ENCODE peak calls at places on chromosomes 6 and 20, in seven cellular contexts. M, D, N, G, X, J and A are unnamed samples.

GRCh38 chr20:2387580-2387979 is 6.9 kb downstream of the TGM6 start:
- DNase-seq in M (no peak), G (no peak), N (no peak), X (no peak), D (no peak), J (no peak), A (no peak)

GRCh38 chr6:47105469-47106188 is 63.5 kb upstream of the ADGRF1 start:
- DNase-seq in X (peak; percentile 61), J (no peak), G (no peak), M (no peak), D (no peak), N (peak; percentile 85), A (peak; percentile 46)

GRCh38 chr20:43824279-43824678 is 90.4 kb upstream of the TOX2 start:
- DNase-seq in G (no peak), J (no peak), D (no peak), N (no peak), M (no peak), X (no peak), A (no peak)

GRCh38 chr6:56311525-56311924 is 64.1 kb upstream of the COL21A1 start:
- DNase-seq in X (no peak), D (no peak), M (no peak), G (no peak), N (no peak), J (no peak), A (no peak)

GRCh38 chr6:20893415-20893814 is 359.2 kb downstream of the CDKAL1 start:
- DNase-seq in M (no peak), J (no peak), X (no peak), D (no peak), G (peak; percentile 18), N (no peak), A (no peak)

GRCh38 chr6:1941534-1941933 is 303.9 kb downstream of the GMDS start:
- DNase-seq in N (no peak), X (no peak), M (no peak), G (no peak), J (no peak), D (no peak), A (no peak)

GRCh38 chr6:89610149-89610642 is 28.4 kb downstream of the LYRM2 start:
- DNase-seq in J (peak; percentile 59), G (peak; percentile 12), M (peak; percentile 92), D (peak; percentile 33), X (peak; percentile 66), N (peak; percentile 61), A (peak; percentile 90)

GRCh38 chr6:137430954-137431353 is 63.2 kb downstream of the OLIG3 start:
- DNase-seq in J (no peak), G (no peak), M (no peak), D (no peak), N (no peak), X (no peak), A (no peak)

GRCh38 chr6:120826253-120826652 is 508.0 kb downstream of the TBC1D32 start:
- DNase-seq in G (no peak), J (peak; percentile 4), D (peak; percentile 26), M (peak; percentile 81), N (peak; percentile 52), X (peak; percentile 43), A (no peak)

GRCh38 chr20:16804793-16805187 is 56.6 kb downstream of the OTOR start:
- DNase-seq in D (no peak), X (no peak), J (no peak), M (no peak), N (peak; percentile 54), G (no peak), A (no peak)

GRCh38 chr6:33445020-33445676 is 9.2 kb upstream of the ZBTB9 start:
- DNase-seq in N (no peak), J (no peak), M (peak; percentile 10), G (no peak), X (no peak), D (no peak), A (no peak)

GRCh38 chr6:33442283-33442682 is 12.1 kb upstream of the ZBTB9 start:
- DNase-seq in X (no peak), J (no peak), M (no peak), G (no peak), D (no peak), N (no peak), A (no peak)

GRCh38 chr6:33443619-33444504 is 10.5 kb upstream of the ZBTB9 start:
- DNase-seq in X (no peak), N (no peak), M (no peak), G (no peak), D (no peak), J (no peak), A (no peak)

GRCh38 chr6:33443025-33443424 is 11.4 kb upstream of the ZBTB9 start:
- DNase-seq in N (no peak), X (no peak), M (no peak), J (no peak), D (no peak), G (no peak), A (no peak)

DNA sequence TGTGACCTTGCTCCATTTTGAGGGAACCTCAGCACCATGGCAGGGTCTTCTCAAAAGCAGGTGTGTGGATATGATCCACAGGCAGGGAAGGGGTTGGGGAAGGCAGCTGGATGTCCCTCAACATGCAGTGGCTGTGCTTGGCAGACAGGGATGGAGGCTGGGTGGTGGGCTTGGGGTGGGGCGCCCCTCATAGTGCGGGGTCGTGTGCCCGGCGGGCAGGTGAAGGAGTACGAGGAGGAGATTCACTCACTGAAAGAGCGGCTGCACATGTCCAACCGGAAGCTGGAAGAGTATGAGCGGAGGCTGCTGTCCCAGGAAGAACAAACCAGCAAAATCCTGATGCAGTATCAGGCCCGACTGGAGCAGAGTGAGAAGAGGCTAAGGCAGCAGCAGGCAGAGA is 8.0 kb upstream of the ZBTB9 start:
- DNase-seq in N (no peak), X (no peak), M (no peak), J (no peak), D (no peak), G (no peak), A (no peak)
- H2AK5ac ChIP-seq in N (no peak overlapping the region), X (no peak overlapping the region), M (no peak overlapping the region), J (no peak overlapping the region), D (no peak overlapping the region), G (no peak overlapping the region), A (no peak overlapping the region)

GRCh38 chr6:122702846-122703245 is 76.7 kb upstream of the FABP7 start:
- DNase-seq in J (no peak), X (no peak), N (no peak), M (no peak), G (no peak), D (no peak), A (no peak)

GRCh38 chr6:122701666-122702065 is 77.8 kb upstream of the FABP7 start:
- DNase-seq in N (no peak), D (no peak), X (no peak), J (no peak), M (no peak), G (no peak), A (no peak)

GRCh38 chr6:122709922-122710512 is 69.5 kb upstream of the FABP7 start:
- DNase-seq in J (no peak), M (no peak), X (no peak), N (no peak), D (no peak), G (no peak), A (no peak)

DNA sequence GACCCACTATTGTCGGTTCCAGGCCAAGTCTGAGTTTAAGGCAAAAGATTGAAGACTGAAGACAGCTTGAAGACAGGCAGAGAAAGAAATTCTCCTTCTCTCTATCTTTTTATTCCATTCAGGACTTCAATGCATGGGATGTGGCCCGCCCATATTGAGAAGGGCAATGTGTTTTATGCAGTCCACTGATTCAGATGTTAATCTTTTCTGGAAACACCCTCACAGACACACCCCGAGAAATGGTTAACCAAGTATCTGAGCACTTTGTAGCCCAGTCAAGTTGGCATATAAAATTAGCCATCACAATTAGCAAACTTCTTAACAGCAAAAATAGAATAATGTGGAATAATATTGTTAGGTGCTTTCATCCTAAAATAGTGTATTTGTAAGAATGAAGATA is 75.4 kb upstream of the FABP7 start:
- DNase-seq in N (no peak), G (no peak), J (no peak), D (no peak), X (no peak), M (no peak), A (no peak)
- H2AK5ac ChIP-seq in N (no peak overlapping the region), G (no peak overlapping the region), J (no peak overlapping the region), D (no peak overlapping the region), X (no peak overlapping the region), M (no peak overlapping the region), A (no peak overlapping the region)

GRCh38 chr20:45088247-45088646 is 12.7 kb downstream of the KCNS1 start:
- DNase-seq in G (peak; percentile 96), J (no peak), D (no peak), X (no peak), N (peak; percentile 39), M (peak; percentile 97), A (no peak)

GRCh38 chr20:45085289-45085688 is 15.6 kb downstream of the KCNS1 start:
- DNase-seq in M (peak; percentile 61), G (no peak), D (no peak), N (no peak), J (no peak), X (no peak), A (no peak)

GRCh38 chr20:45087814-45088213 is 13.1 kb downstream of the KCNS1 start:
- DNase-seq in D (no peak), N (no peak), G (peak; percentile 52), X (no peak), J (no peak), M (no peak), A (no peak)

GRCh38 chr20:45087115-45087785 is 13.7 kb downstream of the KCNS1 start:
- DNase-seq in G (no peak), M (no peak), X (no peak), J (no peak), N (no peak), D (no peak), A (no peak)

GRCh38 chr20:45085867-45086266 is 15.1 kb downstream of the KCNS1 start:
- DNase-seq in J (no peak), M (no peak), G (no peak), X (no peak), N (no peak), D (no peak), A (no peak)
- H2AK5ac ChIP-seq in J (no peak overlapping the region), M (no peak overlapping the region), G (peak overlapping the region; percentile 17), X (no peak overlapping the region), N (no peak overlapping the region), D (no peak overlapping the region), A (no peak overlapping the region)

GRCh38 chr6:79408598-79408997 is 128.6 kb downstream of the LCA5 start:
- DNase-seq in X (no peak), J (no peak), N (no peak), D (no peak), M (no peak), G (no peak), A (no peak)

GRCh38 chr6:79403525-79403924 is 133.7 kb downstream of the LCA5 start:
- DNase-seq in N (no peak), X (no peak), J (no peak), G (no peak), M (no peak), D (no peak), A (no peak)

GRCh38 chr6:79399499-79399898 is 137.7 kb downstream of the LCA5 start:
- DNase-seq in G (no peak), N (no peak), D (no peak), J (no peak), X (no peak), M (no peak), A (no peak)

GRCh38 chr6:79404261-79404660 is 133.0 kb downstream of the LCA5 start:
- DNase-seq in M (no peak), G (no peak), N (peak; percentile 63), X (peak; percentile 63), J (no peak), D (no peak), A (no peak)

DNA sequence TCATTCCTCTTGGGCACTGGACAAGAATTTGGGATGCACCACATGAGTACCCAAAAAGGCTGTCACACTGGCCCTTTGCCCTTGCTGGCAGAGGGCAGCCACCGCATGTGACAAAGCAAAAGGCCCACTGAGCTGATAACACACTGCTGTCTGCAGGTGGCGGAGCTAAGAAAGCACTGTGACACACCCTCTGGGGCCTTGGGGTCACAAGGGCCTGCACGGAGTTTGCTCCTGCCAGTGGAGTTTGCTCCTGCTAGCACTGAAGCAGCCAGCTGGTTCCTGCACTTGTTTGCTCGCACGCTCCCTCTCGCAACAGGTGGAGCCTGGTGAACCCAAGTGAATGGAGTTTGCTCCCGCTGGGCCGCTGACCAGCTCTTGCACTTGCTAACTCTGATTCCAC is 132.6 kb downstream of the LCA5 start:
- DNase-seq in N (no peak), X (peak; percentile 53), G (no peak), M (no peak), J (no peak), D (no peak), A (no peak)
- H2AK5ac ChIP-seq in N (no peak overlapping the region), X (no peak overlapping the region), G (no peak overlapping the region), M (no peak overlapping the region), J (no peak overlapping the region), D (no peak overlapping the region), A (no peak overlapping the region)